ENCODE peak calls at places on chromosomes 3 and 15, in nine cellular contexts. R is neural progenitor cell, U is astrocyte, M is endothelial cell of umbilical vein, G is hepatocyte, F is GM23248, J is HepG2, W is DND-41, V is MM.1S. T is an unnamed sample.

GRCh38 chr3:44970916-44971490 is 5.0 kb downstream of the ZDHHC3 start:
- DNase-seq in R (no peak), U (no peak), M (no peak), G (peak), F (no peak), J (no peak), W (no peak), V (no peak), T (no peak)

GRCh38 chr15:31389576-31389975 is 62.9 kb downstream of the KLF13 start:
- DNase-seq in R (no peak), U (no peak), M (no peak), G (no peak), F (no peak), J (no peak), W (no peak), V (no peak), T (no peak)

GRCh38 chr3:119293761-119294401 is at the start of gene ARHGAP31:
- DNase-seq in R (peak), U (peak), M (peak), G (peak), F (peak), J (peak), W (peak), V (peak), T (peak)

GRCh38 chr3:13231781-13232515 is 158.7 kb upstream of the IQSEC1 start:
- DNase-seq in R (no peak), U (no peak), M (no peak), G (no peak), F (no peak), J (no peak), W (no peak), V (no peak), T (no peak)

GRCh38 chr3:40962721-40963120 is 236.6 kb upstream of the CTNNB1 start:
- DNase-seq in R (no peak), U (no peak), M (no peak), G (no peak), F (no peak), J (no peak), W (no peak), V (no peak), T (no peak)

GRCh38 chr3:72797773-72798543 is 50.3 kb downstream of the SHQ1 start:
- DNase-seq in R (peak), U (peak), M (peak), G (peak), F (peak), J (peak), W (no peak), V (no peak), T (no peak)

GRCh38 chr3:158773845-158774542 is 27.9 kb upstream of the MFSD1 start:
- DNase-seq in R (no peak), U (peak), M (no peak), G (no peak), F (no peak), J (no peak), W (no peak), V (no peak), T (no peak)

GRCh38 chr3:82791241-82791640 is 1029.8 kb upstream of the GBE1 start:
- DNase-seq in R (no peak), U (no peak), M (no peak), G (no peak), F (no peak), J (no peak), W (no peak), V (no peak), T (no peak)

GRCh38 chr3:28018925-28019718 is 222.3 kb upstream of the CMC1 start:
- DNase-seq in R (peak), U (no peak), M (no peak), G (no peak), F (no peak), J (no peak), W (no peak), V (no peak), T (no peak)

GRCh38 chr15:33104276-33104675 is 90.2 kb downstream of the FMN1 start:
- DNase-seq in R (no peak), U (peak), M (peak), G (no peak), F (peak), J (no peak), W (peak), V (peak), T (no peak)

GRCh38 chr3:62371735-62372591 is 1.4 kb downstream of the FEZF2 start:
- DNase-seq in R (peak), U (no peak), M (no peak), G (no peak), F (no peak), J (no peak), W (no peak), V (no peak), T (no peak)

GRCh38 chr3:62372621-62373041 is 719 bp downstream of the FEZF2 start:
- DNase-seq in R (peak), U (no peak), M (no peak), G (no peak), F (no peak), J (no peak), W (no peak), V (no peak), T (no peak)

GRCh38 chr3:62369476-62369743 is 3.9 kb downstream of the FEZF2 start:
- DNase-seq in R (no peak), U (no peak), M (no peak), G (no peak), F (no peak), J (no peak), W (no peak), V (no peak), T (no peak)

GRCh38 chr3:62370112-62371031 is 3.0 kb downstream of the FEZF2 start:
- DNase-seq in R (peak), U (no peak), M (no peak), G (no peak), F (no peak), J (no peak), W (no peak), V (no peak), T (no peak)

DNA sequence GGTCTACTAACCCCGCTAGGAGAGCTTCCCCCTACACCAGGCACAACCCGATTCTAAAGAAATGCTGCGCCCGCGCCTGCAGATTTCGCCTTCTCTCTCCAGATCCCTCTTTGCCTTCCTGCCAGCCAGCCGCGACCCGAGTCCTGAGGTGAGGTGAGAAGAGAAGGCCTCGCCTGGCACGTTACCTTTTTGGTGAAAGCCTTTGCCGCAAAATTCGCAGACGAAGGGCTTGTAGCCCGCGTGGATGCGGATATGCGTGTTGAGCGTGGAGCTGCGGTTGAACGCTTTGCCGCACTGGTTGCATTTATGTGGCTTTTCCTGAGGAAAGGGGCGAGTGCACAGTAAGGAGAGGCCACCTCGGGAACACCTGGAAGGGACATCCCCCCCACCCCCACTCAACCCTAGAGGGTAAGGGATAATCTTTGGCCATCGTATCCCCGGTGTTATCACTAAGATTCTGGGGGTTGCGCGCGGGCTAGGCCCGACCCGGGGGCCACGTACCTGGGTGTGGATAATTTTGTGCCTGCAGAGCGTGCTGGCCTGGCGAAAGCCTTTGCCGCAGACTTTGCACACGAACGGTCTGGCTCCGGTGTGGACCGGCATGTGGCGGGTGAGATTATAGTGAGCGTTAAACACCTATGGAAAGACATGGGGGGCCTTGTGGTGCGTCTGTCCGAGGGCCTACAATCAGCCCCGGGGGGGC is 2.2 kb downstream of the FEZF2 start:
- DNase-seq in R (peak), U (no peak), M (no peak), G (no peak), F (no peak), J (no peak), W (no peak), V (no peak), T (no peak)
- TF ChIP-seq EZH2 in R (peak), U (peak), M (peak), G (peak), F (no peak), J (no peak), W (no peak), V (no peak), T (no peak)

DNA sequence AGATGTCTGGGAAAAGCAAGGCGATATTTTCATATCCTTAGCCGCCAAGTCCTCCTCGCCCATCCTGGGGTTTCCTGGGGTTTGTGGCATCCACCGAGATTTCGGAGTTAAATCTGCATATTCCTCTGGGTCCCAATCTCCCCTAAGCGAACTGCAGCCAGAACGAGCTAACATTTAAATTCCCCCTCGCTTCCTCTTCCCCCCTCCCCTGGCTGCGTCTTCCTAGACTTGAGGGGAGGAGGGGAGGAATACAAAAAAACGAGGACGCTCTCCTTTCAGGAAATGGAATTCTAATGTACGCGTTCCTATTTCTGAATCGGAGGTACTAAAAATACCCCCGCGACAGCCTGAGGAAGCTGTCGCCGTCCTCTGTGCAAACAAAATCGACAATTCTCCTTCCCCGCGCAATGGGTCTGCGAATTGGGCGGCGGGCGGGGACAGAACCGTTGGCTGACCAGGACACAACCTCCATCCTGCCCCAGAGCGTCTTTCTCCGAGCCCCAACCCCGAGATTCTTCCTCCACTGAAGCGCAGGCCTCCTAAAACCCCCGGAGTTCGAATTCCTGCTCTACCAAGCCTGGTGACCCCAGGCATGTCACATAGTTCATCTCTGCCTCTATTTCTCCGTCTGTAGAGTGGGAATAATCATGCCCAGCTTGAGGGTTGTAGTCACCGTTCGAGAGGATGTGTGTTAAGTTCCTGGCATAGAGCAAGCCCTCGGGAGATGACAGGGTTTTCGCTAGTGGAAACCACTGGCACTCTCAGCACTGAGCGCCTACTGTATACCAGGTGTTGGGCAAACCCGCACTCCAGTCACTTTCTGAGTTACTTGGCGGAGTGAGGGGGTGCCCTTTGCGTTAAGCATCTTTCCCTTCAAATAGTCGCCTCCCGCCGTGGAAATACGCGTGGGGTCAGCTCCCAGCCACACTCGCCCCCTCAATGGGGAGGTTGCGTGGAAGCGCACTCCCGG is 5.3 kb downstream of the FEZF2 start:
- DNase-seq in R (peak), U (no peak), M (no peak), G (no peak), F (no peak), J (no peak), W (no peak), V (no peak), T (no peak)
- TF ChIP-seq EZH2 in R (no peak), U (peak), M (peak), G (peak), F (peak), J (no peak), W (no peak), V (no peak), T (no peak)

DNA sequence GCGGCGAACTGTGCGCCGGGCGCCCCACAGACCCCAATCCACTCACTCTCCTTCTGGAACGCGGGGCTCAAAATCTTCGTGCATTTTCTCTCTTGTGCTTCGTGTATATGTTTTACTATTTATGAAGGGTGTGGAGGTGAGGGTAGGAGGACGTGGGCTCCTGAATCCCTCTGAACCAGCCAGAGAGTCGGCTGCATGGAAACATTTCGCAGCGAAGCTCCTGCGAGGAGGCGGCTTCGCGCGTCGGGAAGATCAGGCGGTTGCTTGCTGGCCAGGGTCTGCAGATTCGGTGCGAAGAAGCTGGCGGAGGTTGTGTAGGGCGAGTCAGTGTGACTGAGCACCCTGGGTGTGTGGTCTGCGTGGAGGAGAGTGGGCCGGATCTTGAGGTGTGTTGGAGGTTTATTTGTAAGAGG is 1.1 kb downstream of the CNTN4 start:
- DNase-seq in R (peak), U (no peak), M (no peak), G (peak), F (no peak), J (no peak), W (no peak), V (no peak), T (no peak)
- TF ChIP-seq EZH2 in R (peak), U (no peak), M (no peak), G (peak), F (peak), J (no peak), W (no peak), V (no peak), T (no peak)

GRCh38 chr3:137300703-137301102 is 342.9 kb downstream of the IL20RB start:
- DNase-seq in R (no peak), U (no peak), M (no peak), G (no peak), F (no peak), J (no peak), W (peak), V (peak), T (no peak)

GRCh38 chr3:137295336-137295735 is 337.6 kb downstream of the IL20RB start:
- DNase-seq in R (no peak), U (no peak), M (no peak), G (no peak), F (no peak), J (no peak), W (no peak), V (no peak), T (no peak)

GRCh38 chr3:137294139-137294538 is 336.4 kb downstream of the IL20RB start:
- DNase-seq in R (peak), U (no peak), M (no peak), G (no peak), F (no peak), J (no peak), W (no peak), V (no peak), T (no peak)

GRCh38 chr3:137293086-137293485 is 335.3 kb downstream of the IL20RB start:
- DNase-seq in R (no peak), U (no peak), M (no peak), G (no peak), F (no peak), J (no peak), W (no peak), V (no peak), T (no peak)

DNA sequence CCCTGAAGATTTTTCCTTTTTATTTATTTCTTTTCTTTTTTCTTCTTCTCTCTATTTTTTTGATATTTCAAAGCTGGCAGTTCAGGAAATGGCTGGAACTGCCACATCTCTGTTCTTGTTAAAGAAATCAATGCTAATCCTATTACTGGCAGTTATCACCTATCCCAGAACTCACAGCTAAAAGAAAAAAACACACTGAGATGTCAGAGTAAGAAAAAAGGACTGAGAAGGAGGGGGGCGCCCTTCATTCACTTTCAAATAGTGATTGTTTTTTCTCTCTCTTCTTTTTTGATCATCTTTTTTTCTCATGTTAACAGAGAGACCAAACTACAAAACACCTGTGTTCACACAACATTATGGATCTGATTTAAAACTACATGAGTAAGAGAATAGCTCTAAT is 337.1 kb downstream of the IL20RB start:
- DNase-seq in R (no peak), U (no peak), M (no peak), G (no peak), F (no peak), J (no peak), W (no peak), V (no peak), T (no peak)
- TF ChIP-seq EZH2 in R (no peak), U (no peak), M (no peak), G (no peak), F (no peak), J (no peak), W (no peak), V (no peak), T (no peak)

DNA sequence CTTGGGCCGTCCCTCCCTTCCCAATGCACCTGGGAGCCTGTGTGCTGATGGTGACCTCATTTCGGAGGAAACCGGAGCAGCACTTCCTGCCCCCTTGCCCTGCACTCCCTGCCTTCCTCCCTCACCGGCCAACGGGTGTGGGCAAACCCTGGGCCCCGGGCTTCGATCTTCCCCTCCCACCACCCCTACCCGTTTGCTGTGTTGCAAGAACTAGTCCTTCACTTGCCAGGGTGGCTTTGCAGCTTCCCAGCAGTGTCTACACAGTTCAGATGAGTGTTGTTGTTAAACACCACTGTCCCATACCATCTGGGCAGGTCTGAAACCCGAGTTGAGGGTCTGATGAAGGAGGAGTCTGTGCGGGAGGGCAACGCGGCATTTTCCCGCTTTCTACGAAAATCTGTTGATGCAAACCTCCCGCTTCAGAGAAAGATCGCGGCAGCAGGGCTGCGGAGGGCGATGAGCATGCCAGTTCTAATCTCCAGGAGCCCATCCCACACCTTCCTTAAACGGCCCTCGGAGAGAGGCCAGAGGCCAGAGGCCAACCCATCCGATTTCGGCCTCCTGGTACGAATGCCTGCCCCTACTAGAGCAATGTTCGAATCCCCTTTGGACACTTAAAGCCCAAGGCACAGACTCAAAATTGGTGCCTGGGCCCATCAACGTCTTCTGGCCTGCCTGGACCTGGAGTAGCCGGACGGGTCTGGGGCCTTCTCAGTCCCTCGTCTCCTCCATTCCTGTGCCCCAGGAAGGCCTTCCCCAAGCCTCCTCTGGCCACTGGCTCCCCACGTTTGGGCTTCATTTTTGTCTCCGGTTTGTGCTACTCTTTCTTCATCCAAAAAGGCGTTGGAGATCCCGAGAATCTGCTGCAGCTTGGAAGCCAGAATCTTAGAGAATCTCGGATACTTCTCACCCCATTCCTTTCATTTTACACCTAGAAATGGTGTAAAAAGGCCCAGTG is 35.8 kb upstream of the POLG start:
- DNase-seq in R (peak), U (no peak), M (no peak), G (no peak), F (no peak), J (no peak), W (no peak), V (no peak), T (no peak)
- TF ChIP-seq EZH2 in R (peak), U (peak), M (peak), G (no peak), F (no peak), J (peak), W (no peak), V (no peak), T (no peak)

T was measured in SK-N-MC.